ENCODE peak calls at places on chromosomes 11 and 22, in ten cellular contexts. One of them, this sample, is unnamed.

GRCh38 chr11:86954288-86955110 is 696 bp downstream of the FZD4 start:
- DNase-seq in breast epithelium: no peak
- DNase-seq in ascending aorta: peak; percentile 69
- DNase-seq in HL-60: no peak
- DNase-seq in cardiac muscle cell: no peak
- DNase-seq in colonic mucosa: peak; percentile 41
- DNase-seq in neuronal stem cell: no peak
- DNase-seq in hepatocyte: no peak
- DNase-seq in K562: peak; percentile 23
- DNase-seq in fibroblast of lung: no peak
- DNase-seq in this sample: no peak

GRCh38 chr11:95266751-95267374 is 35.9 kb upstream of the SESN3 start:
- DNase-seq in fibroblast of lung: peak; percentile 41
- DNase-seq in HL-60: no peak
- DNase-seq in ascending aorta: no peak
- DNase-seq in colonic mucosa: no peak
- DNase-seq in hepatocyte: no peak
- DNase-seq in cardiac muscle cell: peak; percentile 24
- DNase-seq in breast epithelium: peak; percentile 35
- DNase-seq in neuronal stem cell: no peak
- DNase-seq in K562: no peak
- DNase-seq in this sample: no peak

GRCh38 chr11:11572386-11572785 is 49.4 kb downstream of the GALNT18 start:
- DNase-seq in breast epithelium: no peak
- DNase-seq in HL-60: no peak
- DNase-seq in neuronal stem cell: no peak
- DNase-seq in hepatocyte: no peak
- DNase-seq in colonic mucosa: no peak
- DNase-seq in fibroblast of lung: no peak
- DNase-seq in K562: no peak
- DNase-seq in cardiac muscle cell: no peak
- DNase-seq in ascending aorta: no peak
- DNase-seq in this sample: no peak

GRCh38 chr11:125348704-125349635 is 147.1 kb downstream of the FEZ1 start:
- DNase-seq in hepatocyte: peak; percentile 67
- DNase-seq in HL-60: no peak
- DNase-seq in cardiac muscle cell: peak; percentile 51
- DNase-seq in ascending aorta: peak; percentile 69
- DNase-seq in neuronal stem cell: no peak
- DNase-seq in fibroblast of lung: peak; percentile 23
- DNase-seq in breast epithelium: no peak
- DNase-seq in colonic mucosa: peak; percentile 48
- DNase-seq in K562: peak; percentile 68
- DNase-seq in this sample: peak; percentile 54

GRCh38 chr11:79544324-79544723 is 103.5 kb upstream of the TENM4 start:
- DNase-seq in ascending aorta: no peak
- DNase-seq in K562: no peak
- DNase-seq in colonic mucosa: no peak
- DNase-seq in cardiac muscle cell: no peak
- DNase-seq in breast epithelium: no peak
- DNase-seq in neuronal stem cell: no peak
- DNase-seq in hepatocyte: no peak
- DNase-seq in HL-60: no peak
- DNase-seq in fibroblast of lung: no peak
- DNase-seq in this sample: no peak

GRCh38 chr22:49163258-49163959 is 664.3 kb downstream of the BRD1 start:
- DNase-seq in colonic mucosa: no peak
- DNase-seq in HL-60: no peak
- DNase-seq in breast epithelium: no peak
- DNase-seq in fibroblast of lung: no peak
- DNase-seq in ascending aorta: no peak
- DNase-seq in hepatocyte: no peak
- DNase-seq in K562: no peak
- DNase-seq in neuronal stem cell: no peak
- DNase-seq in cardiac muscle cell: no peak
- DNase-seq in this sample: no peak

GRCh38 chr11:64369440-64370135 is 10.6 kb downstream of the RPS6KA4 start:
- DNase-seq in hepatocyte: peak; percentile 4
- DNase-seq in ascending aorta: no peak
- DNase-seq in fibroblast of lung: no peak
- DNase-seq in neuronal stem cell: no peak
- DNase-seq in K562: no peak
- DNase-seq in cardiac muscle cell: no peak
- DNase-seq in breast epithelium: no peak
- DNase-seq in colonic mucosa: no peak
- DNase-seq in HL-60: no peak
- DNase-seq in this sample: no peak

GRCh38 chr22:17836977-17837742 is 62.9 kb upstream of the BID start:
- DNase-seq in ascending aorta: no peak
- DNase-seq in hepatocyte: no peak
- DNase-seq in cardiac muscle cell: no peak
- DNase-seq in K562: no peak
- DNase-seq in HL-60: no peak
- DNase-seq in breast epithelium: peak; percentile 95
- DNase-seq in neuronal stem cell: no peak
- DNase-seq in fibroblast of lung: no peak
- DNase-seq in colonic mucosa: no peak
- DNase-seq in this sample: no peak

GRCh38 chr11:90363739-90364138 is 140.9 kb upstream of the CHORDC1 start:
- DNase-seq in K562: no peak
- DNase-seq in breast epithelium: no peak
- DNase-seq in neuronal stem cell: no peak
- DNase-seq in hepatocyte: no peak
- DNase-seq in ascending aorta: no peak
- DNase-seq in cardiac muscle cell: no peak
- DNase-seq in fibroblast of lung: no peak
- DNase-seq in colonic mucosa: no peak
- DNase-seq in HL-60: no peak
- DNase-seq in this sample: no peak

GRCh38 chr11:776459-777287 is 614 bp downstream of the GATD1 start:
- DNase-seq in neuronal stem cell: no peak
- DNase-seq in hepatocyte: peak; percentile 71
- DNase-seq in cardiac muscle cell: peak; percentile 39
- DNase-seq in colonic mucosa: no peak
- DNase-seq in ascending aorta: no peak
- DNase-seq in HL-60: peak; percentile 63
- DNase-seq in fibroblast of lung: no peak
- DNase-seq in K562: peak; percentile 79
- DNase-seq in breast epithelium: no peak
- DNase-seq in this sample: no peak

GRCh38 chr22:31583861-31584485 is 78.0 kb downstream of the PISD start:
- DNase-seq in HL-60: no peak
- DNase-seq in K562: no peak
- DNase-seq in cardiac muscle cell: peak; percentile 31
- DNase-seq in hepatocyte: no peak
- DNase-seq in ascending aorta: no peak
- DNase-seq in colonic mucosa: no peak
- DNase-seq in fibroblast of lung: peak; percentile 57
- DNase-seq in breast epithelium: no peak
- DNase-seq in neuronal stem cell: no peak
- DNase-seq in this sample: no peak

GRCh38 chr22:38311331-38311635 is 6.0 kb downstream of the CSNK1E start:
- DNase-seq in K562: no peak
- DNase-seq in hepatocyte: no peak
- DNase-seq in colonic mucosa: no peak
- DNase-seq in ascending aorta: no peak
- DNase-seq in breast epithelium: no peak
- DNase-seq in HL-60: no peak
- DNase-seq in cardiac muscle cell: peak; percentile 27
- DNase-seq in neuronal stem cell: no peak
- DNase-seq in fibroblast of lung: no peak
- DNase-seq in this sample: no peak

GRCh38 chr22:38314140-38314991 is 2.9 kb downstream of the CSNK1E start:
- DNase-seq in hepatocyte: peak; percentile 26
- DNase-seq in neuronal stem cell: no peak
- DNase-seq in cardiac muscle cell: peak; percentile 47
- DNase-seq in ascending aorta: no peak
- DNase-seq in HL-60: no peak
- DNase-seq in breast epithelium: no peak
- DNase-seq in K562: no peak
- DNase-seq in colonic mucosa: no peak
- DNase-seq in fibroblast of lung: peak; percentile 55
- DNase-seq in this sample: no peak

GRCh38 chr22:38310518-38311330 is 6.5 kb downstream of the CSNK1E start:
- DNase-seq in neuronal stem cell: no peak
- DNase-seq in breast epithelium: no peak
- DNase-seq in hepatocyte: peak; percentile 3
- DNase-seq in ascending aorta: no peak
- DNase-seq in HL-60: no peak
- DNase-seq in colonic mucosa: no peak
- DNase-seq in cardiac muscle cell: peak; percentile 15
- DNase-seq in fibroblast of lung: no peak
- DNase-seq in K562: no peak
- DNase-seq in this sample: no peak

GRCh38 chr22:38313384-38313955 is 3.8 kb downstream of the CSNK1E start:
- DNase-seq in colonic mucosa: peak; percentile 52
- DNase-seq in breast epithelium: no peak
- DNase-seq in HL-60: no peak
- DNase-seq in fibroblast of lung: peak; percentile 94
- DNase-seq in ascending aorta: peak; percentile 91
- DNase-seq in hepatocyte: peak; percentile 67
- DNase-seq in neuronal stem cell: no peak
- DNase-seq in cardiac muscle cell: peak; percentile 92
- DNase-seq in K562: no peak
- DNase-seq in this sample: no peak

GRCh38 chr22:38312261-38312800 is 4.9 kb downstream of the CSNK1E start:
- DNase-seq in breast epithelium: no peak
- DNase-seq in neuronal stem cell: no peak
- DNase-seq in fibroblast of lung: no peak
- DNase-seq in HL-60: no peak
- DNase-seq in ascending aorta: no peak
- DNase-seq in K562: no peak
- DNase-seq in cardiac muscle cell: no peak
- DNase-seq in colonic mucosa: no peak
- DNase-seq in hepatocyte: peak; percentile 2
- DNase-seq in this sample: no peak
- H3K4me3 ChIP-seq in breast epithelium: no peak overlapping the region
- H3K4me3 ChIP-seq in neuronal stem cell: no peak overlapping the region
- H3K4me3 ChIP-seq in fibroblast of lung: no peak overlapping the region
- H3K4me3 ChIP-seq in HL-60: no peak overlapping the region
- H3K4me3 ChIP-seq in ascending aorta: no peak overlapping the region
- H3K4me3 ChIP-seq in K562: no peak overlapping the region
- H3K4me3 ChIP-seq in cardiac muscle cell: no peak overlapping the region
- H3K4me3 ChIP-seq in colonic mucosa: no peak overlapping the region
- H3K4me3 ChIP-seq in hepatocyte: no peak overlapping the region
- H3K4me3 ChIP-seq in this sample: no peak overlapping the region

GRCh38 chr11:2366271-2366670 is 10.8 kb upstream of the CD81 start:
- DNase-seq in cardiac muscle cell: peak; percentile 42
- DNase-seq in HL-60: no peak
- DNase-seq in fibroblast of lung: no peak
- DNase-seq in breast epithelium: peak; percentile 72
- DNase-seq in K562: no peak
- DNase-seq in hepatocyte: no peak
- DNase-seq in ascending aorta: no peak
- DNase-seq in neuronal stem cell: no peak
- DNase-seq in colonic mucosa: no peak
- DNase-seq in this sample: no peak

GRCh38 chr11:2366733-2367132 is 10.4 kb upstream of the CD81 start:
- DNase-seq in colonic mucosa: no peak
- DNase-seq in cardiac muscle cell: no peak
- DNase-seq in neuronal stem cell: no peak
- DNase-seq in hepatocyte: no peak
- DNase-seq in breast epithelium: no peak
- DNase-seq in HL-60: no peak
- DNase-seq in ascending aorta: no peak
- DNase-seq in K562: peak; percentile 34
- DNase-seq in fibroblast of lung: no peak
- DNase-seq in this sample: no peak

GRCh38 chr11:2368851-2369180 is 8.3 kb upstream of the CD81 start:
- DNase-seq in K562: no peak
- DNase-seq in HL-60: no peak
- DNase-seq in cardiac muscle cell: no peak
- DNase-seq in ascending aorta: no peak
- DNase-seq in colonic mucosa: no peak
- DNase-seq in fibroblast of lung: no peak
- DNase-seq in hepatocyte: no peak
- DNase-seq in neuronal stem cell: no peak
- DNase-seq in breast epithelium: no peak
- DNase-seq in this sample: no peak

GRCh38 chr11:2368178-2368850 is 8.8 kb upstream of the CD81 start:
- DNase-seq in ascending aorta: no peak
- DNase-seq in HL-60: no peak
- DNase-seq in K562: no peak
- DNase-seq in colonic mucosa: no peak
- DNase-seq in breast epithelium: no peak
- DNase-seq in hepatocyte: no peak
- DNase-seq in neuronal stem cell: no peak
- DNase-seq in cardiac muscle cell: no peak
- DNase-seq in fibroblast of lung: no peak
- DNase-seq in this sample: no peak

GRCh38 chr11:2367266-2368160 is 9.6 kb upstream of the CD81 start:
- DNase-seq in cardiac muscle cell: no peak
- DNase-seq in colonic mucosa: no peak
- DNase-seq in hepatocyte: no peak
- DNase-seq in ascending aorta: no peak
- DNase-seq in fibroblast of lung: no peak
- DNase-seq in breast epithelium: no peak
- DNase-seq in K562: no peak
- DNase-seq in neuronal stem cell: no peak
- DNase-seq in HL-60: no peak
- DNase-seq in this sample: no peak
- H3K27ac ChIP-seq in cardiac muscle cell: no peak overlapping the region
- H3K27ac ChIP-seq in colonic mucosa: no peak overlapping the region
- H3K27ac ChIP-seq in hepatocyte: no peak overlapping the region
- H3K27ac ChIP-seq in ascending aorta: no peak overlapping the region
- H3K27ac ChIP-seq in fibroblast of lung: no peak overlapping the region
- H3K27ac ChIP-seq in breast epithelium: no peak overlapping the region
- H3K27ac ChIP-seq in K562: no peak overlapping the region
- H3K27ac ChIP-seq in neuronal stem cell: no peak overlapping the region
- H3K27ac ChIP-seq in HL-60: no peak overlapping the region
- H3K27ac ChIP-seq in this sample: no peak overlapping the region

GRCh38 chr11:128942272-128942612 is 429 bp downstream of the TP53AIP1 start:
- DNase-seq in fibroblast of lung: no peak
- DNase-seq in colonic mucosa: no peak
- DNase-seq in breast epithelium: no peak
- DNase-seq in neuronal stem cell: no peak
- DNase-seq in ascending aorta: no peak
- DNase-seq in cardiac muscle cell: no peak
- DNase-seq in HL-60: no peak
- DNase-seq in hepatocyte: no peak
- DNase-seq in K562: no peak
- DNase-seq in this sample: no peak
- H3K4me3 ChIP-seq in fibroblast of lung: no peak overlapping the region
- H3K4me3 ChIP-seq in colonic mucosa: no peak overlapping the region
- H3K4me3 ChIP-seq in breast epithelium: no peak overlapping the region
- H3K4me3 ChIP-seq in neuronal stem cell: no peak overlapping the region
- H3K4me3 ChIP-seq in ascending aorta: no peak overlapping the region
- H3K4me3 ChIP-seq in cardiac muscle cell: no peak overlapping the region
- H3K4me3 ChIP-seq in HL-60: no peak overlapping the region
- H3K4me3 ChIP-seq in hepatocyte: no peak overlapping the region
- H3K4me3 ChIP-seq in K562: no peak overlapping the region
- H3K4me3 ChIP-seq in this sample: no peak overlapping the region

DNA sequence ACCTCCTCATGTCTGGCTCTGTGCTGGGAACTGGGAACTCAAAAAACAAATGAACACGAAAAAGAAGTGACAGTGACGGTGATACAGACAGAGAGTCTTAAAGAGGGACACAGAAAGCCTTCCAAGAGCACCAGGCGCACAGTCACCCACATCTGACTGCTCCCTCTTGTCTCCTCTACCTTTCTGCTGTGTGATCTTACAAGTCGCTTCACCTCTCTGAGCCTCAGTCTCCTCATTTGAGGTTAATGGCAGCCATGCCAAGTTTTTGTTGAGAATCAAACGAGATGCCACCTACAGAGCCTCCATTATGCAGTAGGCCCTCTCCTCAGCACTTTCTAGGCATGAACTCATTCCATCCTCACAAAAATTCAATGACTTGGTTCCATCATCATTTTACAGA is 3.7 kb downstream of the LRRC32 start:
- DNase-seq in HL-60: no peak
- DNase-seq in fibroblast of lung: no peak
- DNase-seq in neuronal stem cell: no peak
- DNase-seq in K562: no peak
- DNase-seq in cardiac muscle cell: no peak
- DNase-seq in colonic mucosa: no peak
- DNase-seq in ascending aorta: no peak
- DNase-seq in hepatocyte: no peak
- DNase-seq in breast epithelium: no peak
- DNase-seq in this sample: no peak
- H3K27ac ChIP-seq in HL-60: no peak overlapping the region
- H3K27ac ChIP-seq in fibroblast of lung: peak overlapping the region; percentile 21
- H3K27ac ChIP-seq in neuronal stem cell: no peak overlapping the region
- H3K27ac ChIP-seq in K562: no peak overlapping the region
- H3K27ac ChIP-seq in cardiac muscle cell: peak overlapping the region; percentile 1
- H3K27ac ChIP-seq in colonic mucosa: no peak overlapping the region
- H3K27ac ChIP-seq in ascending aorta: peak overlapping the region; percentile 91
- H3K27ac ChIP-seq in hepatocyte: no peak overlapping the region
- H3K27ac ChIP-seq in breast epithelium: peak overlapping the region; percentile 68
- H3K27ac ChIP-seq in this sample: no peak overlapping the region